ENCODE peak calls at places on chromosomes 3 and 15, in four cellular contexts. Y is fibroblast of mammary gland, D is WERI-Rb-1, C is transverse colon. P is an unnamed sample.

GRCh38 chr3:124075758-124076157 is 83.8 kb upstream of the ROPN1 start:
- DNase-seq in Y (peak), D (no peak), C (no peak), P (no peak)

GRCh38 chr3:160538906-160539305 is 26.5 kb downstream of the KPNA4 start:
- DNase-seq in D (no peak), C (no peak), Y (no peak), P (no peak)

GRCh38 chr15:96273317-96274086 is 57.0 kb upstream of the NR2F2 start:
- DNase-seq in D (no peak), C (no peak), Y (peak), P (peak)

GRCh38 chr3:124246949-124247348 is 255.0 kb upstream of the ROPN1 start:
- DNase-seq in D (peak), Y (peak), C (peak), P (peak)

GRCh38 chr3:11651900-11652299 is 8.2 kb upstream of the VGLL4 start:
- DNase-seq in D (no peak), C (no peak), Y (peak), P (no peak)

GRCh38 chr3:4322635-4323034 is 19.5 kb downstream of the SETMAR start:
- DNase-seq in C (no peak), Y (peak), D (no peak), P (no peak)

GRCh38 chr3:89184596-89184995 is 77.2 kb downstream of the EPHA3 start:
- DNase-seq in D (no peak), C (no peak), Y (no peak), P (no peak)

GRCh38 chr15:25176991-25177954 is 222.5 kb downstream of the SNRPN start:
- DNase-seq in Y (no peak), D (peak), C (peak), P (peak)

GRCh38 chr15:58224068-58224467 is 85.9 kb downstream of the AQP9 start:
- DNase-seq in Y (peak), C (no peak), D (no peak), P (no peak)

GRCh38 chr3:179098388-179099077 is 26.9 kb upstream of the ZMAT3 start:
- DNase-seq in Y (peak), D (no peak), C (no peak), P (no peak)
- H3K4me3 ChIP-seq in Y (no peak), D (no peak), C (no peak), P (no peak)

DNA sequence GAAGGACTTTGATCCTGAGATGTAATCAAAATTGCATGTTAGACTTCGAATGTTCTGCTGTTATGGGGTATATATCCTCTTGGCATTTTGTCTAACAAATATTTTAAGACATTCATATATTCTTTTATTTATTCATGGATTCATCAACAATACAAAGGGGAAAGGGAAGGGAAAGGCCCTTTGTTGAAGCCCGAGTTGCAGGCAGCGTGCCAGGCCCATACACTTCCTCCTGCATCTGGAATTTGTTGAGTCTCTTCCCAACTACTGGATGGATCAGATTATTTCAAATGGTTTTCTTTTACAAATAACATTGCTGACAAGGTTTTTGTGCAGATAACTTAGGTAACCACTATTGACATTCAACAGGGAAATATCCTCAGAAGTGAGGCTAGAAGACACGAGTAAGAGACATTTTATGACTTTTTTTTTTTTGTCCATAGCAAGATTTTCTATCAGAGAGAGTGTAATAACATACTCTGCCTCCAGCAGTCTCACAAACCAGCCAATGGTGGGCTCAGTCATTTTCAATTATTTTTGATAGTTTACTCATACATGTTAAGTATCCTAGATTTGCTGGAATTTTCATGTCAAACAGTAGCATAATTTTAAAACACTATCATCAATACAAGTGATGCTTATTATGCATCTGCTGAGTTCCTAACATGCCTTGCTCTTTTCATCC is 94.3 kb downstream of the RPL39L start:
- DNase-seq in C (peak), Y (peak), D (no peak), P (peak)
- TF ChIP-seq CTCF in C (no peak), Y (peak), D (no peak), P (no peak)

GRCh38 chr15:65368646-65369045 is 9.2 kb downstream of the IGDCC3 start:
- DNase-seq in D (peak), C (no peak), Y (no peak), P (no peak)
- H3K4me3 ChIP-seq in D (peak), C (no peak), Y (no peak), P (no peak)

DNA sequence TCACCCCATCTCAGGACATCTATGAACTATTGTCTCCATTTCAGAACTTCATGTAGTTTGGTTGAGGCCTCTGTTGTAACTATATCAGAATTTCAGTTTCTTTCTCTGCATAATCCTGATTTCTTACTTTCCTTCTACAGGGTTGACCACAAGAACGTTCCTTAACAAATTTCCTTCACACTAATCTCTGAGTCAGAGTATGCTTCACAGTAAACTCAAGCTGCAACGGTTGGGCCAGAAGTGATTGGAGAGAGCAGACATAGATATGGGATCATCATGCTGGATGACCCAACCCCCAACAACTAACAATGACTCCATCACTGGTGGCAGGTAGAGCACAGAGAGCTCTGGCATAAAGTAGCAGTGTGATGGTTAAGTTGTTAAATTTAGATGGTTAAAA is 128.8 kb upstream of the OSTN start:
- DNase-seq in D (no peak), C (no peak), Y (peak), P (no peak)
- TF ChIP-seq CTCF in D (no peak), C (no peak), Y (no peak), P (no peak)

GRCh38 chr3:137763594-137763938 is 549 bp upstream of the SOX14 start:
- DNase-seq in C (no peak), Y (no peak), D (no peak), P (no peak)
- H3K4me3 ChIP-seq in C (no peak), Y (no peak), D (peak), P (no peak)

GRCh38 chr3:114365268-114365667 is 71.4 kb downstream of the TIGIT start:
- DNase-seq in C (no peak), D (no peak), Y (peak), P (no peak)

GRCh38 chr3:114361391-114361790 is 67.6 kb downstream of the TIGIT start:
- DNase-seq in C (no peak), Y (no peak), D (no peak), P (no peak)

GRCh38 chr3:114364806-114365205 is 71.0 kb downstream of the TIGIT start:
- DNase-seq in C (no peak), D (no peak), Y (no peak), P (no peak)

GRCh38 chr3:114363554-114364202 is 69.8 kb downstream of the TIGIT start:
- DNase-seq in D (no peak), Y (peak), C (no peak), P (no peak)

DNA sequence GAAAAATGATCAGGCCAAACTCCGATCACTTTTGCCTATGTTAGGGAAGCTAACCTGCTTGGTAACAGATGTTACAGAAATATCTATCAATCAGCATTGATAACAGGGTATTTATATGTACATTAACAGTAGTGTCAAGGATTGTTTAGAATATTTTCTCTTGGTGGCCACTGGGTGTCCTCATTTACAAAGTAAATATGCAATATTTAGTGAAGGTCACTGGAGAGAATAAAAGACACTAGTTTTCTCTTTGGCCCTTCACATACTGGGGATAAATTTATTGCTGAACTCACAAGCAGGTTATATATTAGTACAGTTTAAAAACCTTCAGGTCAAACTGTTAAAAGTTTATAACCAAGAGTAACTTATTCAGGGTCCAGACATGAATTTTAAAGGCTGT is 69.0 kb downstream of the TIGIT start:
- DNase-seq in Y (peak), D (no peak), C (no peak), P (no peak)
- TF ChIP-seq CTCF in Y (peak), D (peak), C (peak), P (peak)

GRCh38 chr3:144314946-144315345 is 343.3 kb downstream of the DIPK2A start:
- DNase-seq in D (no peak), C (no peak), Y (no peak), P (no peak)
- H3K4me3 ChIP-seq in D (no peak), C (no peak), Y (no peak), P (no peak)

DNA sequence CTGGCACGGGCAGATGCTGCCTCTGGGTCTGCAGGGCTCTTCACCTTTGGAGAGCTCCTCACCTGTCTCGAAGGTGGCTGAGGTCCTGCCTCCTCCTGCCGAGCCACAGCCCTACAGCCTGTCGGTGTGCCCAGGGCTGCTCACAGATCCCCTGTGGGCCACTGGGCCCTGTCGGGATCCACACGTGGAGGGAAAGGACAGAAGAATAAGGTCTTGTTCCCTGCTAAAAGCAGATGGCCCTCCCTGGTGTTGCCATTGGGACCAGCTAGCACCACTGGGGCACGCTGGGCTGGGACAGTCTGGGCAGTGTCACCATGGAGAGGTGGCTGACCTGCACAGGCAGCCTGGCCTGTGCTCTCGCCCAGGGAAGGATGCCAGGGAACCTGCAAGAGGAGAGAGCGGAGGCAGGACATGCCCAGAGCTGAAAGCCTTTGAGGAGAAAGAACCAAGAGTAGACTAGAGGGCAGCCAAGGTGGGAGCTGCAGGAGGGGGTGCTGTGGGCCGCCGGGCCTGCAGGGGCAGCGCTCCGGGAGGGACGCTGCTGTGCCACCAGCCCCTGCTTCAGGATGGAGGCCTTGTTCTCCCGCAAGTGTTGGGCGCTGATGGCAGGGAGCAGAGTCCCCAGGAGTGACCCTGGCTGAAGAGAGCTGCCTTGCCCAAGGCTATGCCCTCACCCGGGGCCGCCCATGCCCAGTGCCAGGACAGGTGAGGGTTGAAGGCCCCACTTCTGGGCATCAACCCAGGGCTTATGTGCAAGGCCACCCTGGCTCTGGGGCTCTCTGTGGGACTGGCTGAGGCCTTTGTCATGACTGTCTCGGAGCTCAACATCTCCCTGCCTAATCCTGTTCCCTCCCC is 210.2 kb downstream of the XXYLT1 start:
- DNase-seq in C (no peak), D (peak), Y (no peak), P (no peak)
- TF ChIP-seq CTCF in C (no peak), D (no peak), Y (no peak), P (no peak)

GRCh38 chr3:37935756-37936666 is 54.6 kb upstream of the VILL start:
- DNase-seq in D (no peak), C (peak), Y (peak), P (peak)
- H3K4me3 ChIP-seq in D (no peak), C (no peak), Y (no peak), P (no peak)

P was measured in body of pancreas.